ENCODE peak calls at places on chromosomes 2 and 18, in four cellular contexts. One of them, this sample, is unnamed. For H3K4me1, the result is how much of the 10 kb centered on the place peaks cover.

GRCh38 chr2:128590309-128591021 is 271.8 kb upstream of the HS6ST1 start:
- DNase-seq in fibroblast of lung: no peak
- DNase-seq in psoas muscle: no peak
- DNase-seq in PC-9: no peak
- DNase-seq in this sample: no peak

GRCh38 chr2:186709529-186710455 is 15.9 kb downstream of the FAM171B start:
- DNase-seq in fibroblast of lung: no peak
- DNase-seq in psoas muscle: no peak
- DNase-seq in PC-9: no peak
- DNase-seq in this sample: no peak

GRCh38 chr2:37654932-37655331 is 16.5 kb downstream of the CDC42EP3 start:
- DNase-seq in fibroblast of lung: no peak
- DNase-seq in psoas muscle: no peak
- DNase-seq in PC-9: no peak
- DNase-seq in this sample: no peak

GRCh38 chr2:98013407-98014042 is 17.8 kb upstream of the TMEM131 start:
- DNase-seq in fibroblast of lung: peak
- DNase-seq in psoas muscle: no peak
- DNase-seq in PC-9: no peak
- DNase-seq in this sample: no peak

GRCh38 chr2:111185496-111186022 is 64.8 kb downstream of the BCL2L11 start:
- DNase-seq in fibroblast of lung: no peak
- DNase-seq in psoas muscle: no peak
- DNase-seq in PC-9: no peak
- DNase-seq in this sample: no peak

GRCh38 chr2:205739618-205740017 is 57.3 kb downstream of the NRP2 start:
- DNase-seq in fibroblast of lung: no peak
- DNase-seq in psoas muscle: no peak
- DNase-seq in PC-9: no peak
- DNase-seq in this sample: no peak

GRCh38 chr18:77170850-77171410 is 38.3 kb upstream of the MBP start:
- DNase-seq in fibroblast of lung: no peak
- DNase-seq in psoas muscle: no peak
- DNase-seq in PC-9: no peak
- DNase-seq in this sample: no peak

GRCh38 chr2:142983174-142983573 is 105.7 kb downstream of the KYNU start:
- DNase-seq in fibroblast of lung: no peak
- DNase-seq in psoas muscle: no peak
- DNase-seq in PC-9: no peak
- DNase-seq in this sample: no peak

GRCh38 chr18:2850816-2851215 is 4.0 kb downstream of the EMILIN2 start:
- DNase-seq in fibroblast of lung: no peak
- DNase-seq in psoas muscle: no peak
- DNase-seq in PC-9: no peak
- DNase-seq in this sample: no peak

GRCh38 chr2:72098935-72099334 is 48.7 kb downstream of the CYP26B1 start:
- DNase-seq in fibroblast of lung: no peak
- DNase-seq in psoas muscle: no peak
- DNase-seq in PC-9: no peak
- DNase-seq in this sample: no peak

GRCh38 chr2:600542-601386 is 76.4 kb downstream of the TMEM18 start:
- DNase-seq in fibroblast of lung: no peak
- DNase-seq in psoas muscle: no peak
- DNase-seq in PC-9: no peak
- DNase-seq in this sample: no peak

GRCh38 chr2:196961889-196962288 is 35.4 kb upstream of the PGAP1 start:
- DNase-seq in fibroblast of lung: no peak
- DNase-seq in psoas muscle: no peak
- DNase-seq in PC-9: no peak
- DNase-seq in this sample: no peak

GRCh38 chr18:6015364-6015763 is 120.0 kb upstream of the TMEM200C start:
- DNase-seq in fibroblast of lung: no peak
- DNase-seq in psoas muscle: no peak
- DNase-seq in PC-9: no peak
- DNase-seq in this sample: no peak

GRCh38 chr2:106792671-106793070 is 93.3 kb downstream of the ST6GAL2 start:
- DNase-seq in fibroblast of lung: no peak
- DNase-seq in psoas muscle: no peak
- DNase-seq in PC-9: no peak
- DNase-seq in this sample: no peak

GRCh38 chr2:132664096-132664495 is 5.9 kb downstream of the LYPD1 start:
- DNase-seq in fibroblast of lung: no peak
- DNase-seq in psoas muscle: no peak
- DNase-seq in PC-9: no peak
- DNase-seq in this sample: no peak

GRCh38 chr18:58525517-58525916 is 103.4 kb downstream of the ALPK2 start:
- DNase-seq in fibroblast of lung: peak
- DNase-seq in psoas muscle: no peak
- DNase-seq in PC-9: no peak
- DNase-seq in this sample: no peak

GRCh38 chr2:216648105-216648504 is 14.9 kb downstream of the IGFBP2 start:
- DNase-seq in fibroblast of lung: peak
- DNase-seq in psoas muscle: no peak
- DNase-seq in PC-9: no peak
- DNase-seq in this sample: no peak

GRCh38 chr2:16890081-16890480 is 224.4 kb upstream of the CYRIA start:
- DNase-seq in fibroblast of lung: no peak
- DNase-seq in psoas muscle: no peak
- DNase-seq in PC-9: no peak
- DNase-seq in this sample: no peak

GRCh38 chr18:23114911-23115310 is 20.4 kb upstream of the CABLES1 start:
- DNase-seq in fibroblast of lung: peak
- DNase-seq in psoas muscle: no peak
- DNase-seq in PC-9: no peak
- DNase-seq in this sample: no peak

GRCh38 chr2:120779781-120780283 is 44.2 kb downstream of the GLI2 start:
- DNase-seq in fibroblast of lung: peak
- DNase-seq in psoas muscle: no peak
- DNase-seq in PC-9: peak
- DNase-seq in this sample: no peak

GRCh38 chr2:88016948-88017779 is 817 bp upstream of the RNU2-63P start:
- DNase-seq in fibroblast of lung: no peak
- DNase-seq in psoas muscle: peak
- DNase-seq in PC-9: no peak
- DNase-seq in this sample: no peak

GRCh38 chr2:7019191-7019590 is 102.0 kb downstream of the RNF144A start:
- DNase-seq in fibroblast of lung: no peak
- DNase-seq in psoas muscle: no peak
- DNase-seq in PC-9: no peak
- DNase-seq in this sample: no peak
- H3K4me1 ChIP-seq in fibroblast of lung: under half
- H3K4me1 ChIP-seq in psoas muscle: half or more
- H3K4me1 ChIP-seq in PC-9: under half
- H3K4me1 ChIP-seq in this sample: under half

GRCh38 chr2:109322111-109322510 is 193.1 kb downstream of the SH3RF3 start:
- DNase-seq in fibroblast of lung: peak
- DNase-seq in psoas muscle: peak
- DNase-seq in PC-9: no peak
- DNase-seq in this sample: no peak

GRCh38 chr2:109322646-109323045 is 193.6 kb downstream of the SH3RF3 start:
- DNase-seq in fibroblast of lung: no peak
- DNase-seq in psoas muscle: no peak
- DNase-seq in PC-9: no peak
- DNase-seq in this sample: no peak

GRCh38 chr2:109326306-109326705 is 197.3 kb downstream of the SH3RF3 start:
- DNase-seq in fibroblast of lung: no peak
- DNase-seq in psoas muscle: no peak
- DNase-seq in PC-9: no peak
- DNase-seq in this sample: no peak

GRCh38 chr2:109325570-109325969 is 196.6 kb downstream of the SH3RF3 start:
- DNase-seq in fibroblast of lung: no peak
- DNase-seq in psoas muscle: no peak
- DNase-seq in PC-9: no peak
- DNase-seq in this sample: no peak

GRCh38 chr2:109324859-109325258 is 195.9 kb downstream of the SH3RF3 start:
- DNase-seq in fibroblast of lung: peak
- DNase-seq in psoas muscle: peak
- DNase-seq in PC-9: peak
- DNase-seq in this sample: no peak
- H3K4me1 ChIP-seq in fibroblast of lung: under half
- H3K4me1 ChIP-seq in psoas muscle: under half
- H3K4me1 ChIP-seq in PC-9: under half
- H3K4me1 ChIP-seq in this sample: under half

DNA sequence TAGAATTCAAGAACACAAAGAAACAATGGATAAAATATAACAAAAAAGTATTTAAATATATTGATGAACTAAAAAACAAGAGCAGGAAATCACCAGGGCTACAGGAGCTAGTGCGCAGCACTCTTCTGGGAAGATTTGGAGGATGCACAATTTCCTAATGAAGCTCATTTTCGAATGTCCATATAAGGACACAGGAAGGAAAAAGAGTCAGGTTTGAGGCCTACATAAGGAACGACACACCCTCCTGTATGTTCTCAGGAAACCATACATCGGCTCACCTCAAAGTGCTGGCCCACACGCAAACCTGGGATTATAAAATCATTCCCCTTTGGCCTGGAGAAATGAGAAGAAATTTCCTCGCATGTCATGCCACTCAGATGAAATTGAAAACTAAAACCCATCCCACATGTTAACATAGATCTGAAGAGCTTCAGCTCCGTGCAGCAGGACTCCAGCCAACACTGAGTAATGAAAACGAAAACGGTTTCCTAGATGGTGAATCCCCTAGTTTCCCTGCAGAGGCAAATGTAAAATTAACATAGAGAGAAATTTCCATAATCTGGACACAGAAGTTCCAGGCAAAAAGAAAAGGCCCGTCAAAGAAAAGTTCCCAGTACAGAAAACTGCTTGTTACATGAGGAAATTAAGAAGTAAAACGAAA is 825.8 kb downstream of the SOCS6 start:
- DNase-seq in fibroblast of lung: no peak
- DNase-seq in psoas muscle: no peak
- DNase-seq in PC-9: no peak
- DNase-seq in this sample: no peak
- H3K4me1 ChIP-seq in fibroblast of lung: under half
- H3K4me1 ChIP-seq in psoas muscle: under half
- H3K4me1 ChIP-seq in PC-9: under half
- H3K4me1 ChIP-seq in this sample: under half

GRCh38 chr2:237746302-237747080 is 52.1 kb upstream of the RBM44 start:
- DNase-seq in fibroblast of lung: no peak
- DNase-seq in psoas muscle: no peak
- DNase-seq in PC-9: no peak
- DNase-seq in this sample: no peak

GRCh38 chr2:237747189-237747588 is 51.4 kb upstream of the RBM44 start:
- DNase-seq in fibroblast of lung: no peak
- DNase-seq in psoas muscle: no peak
- DNase-seq in PC-9: no peak
- DNase-seq in this sample: no peak

GRCh38 chr2:237752761-237753165 is 45.8 kb upstream of the RBM44 start:
- DNase-seq in fibroblast of lung: no peak
- DNase-seq in psoas muscle: no peak
- DNase-seq in PC-9: no peak
- DNase-seq in this sample: no peak

GRCh38 chr2:237749961-237750360 is 48.6 kb upstream of the RBM44 start:
- DNase-seq in fibroblast of lung: no peak
- DNase-seq in psoas muscle: no peak
- DNase-seq in PC-9: no peak
- DNase-seq in this sample: no peak

DNA sequence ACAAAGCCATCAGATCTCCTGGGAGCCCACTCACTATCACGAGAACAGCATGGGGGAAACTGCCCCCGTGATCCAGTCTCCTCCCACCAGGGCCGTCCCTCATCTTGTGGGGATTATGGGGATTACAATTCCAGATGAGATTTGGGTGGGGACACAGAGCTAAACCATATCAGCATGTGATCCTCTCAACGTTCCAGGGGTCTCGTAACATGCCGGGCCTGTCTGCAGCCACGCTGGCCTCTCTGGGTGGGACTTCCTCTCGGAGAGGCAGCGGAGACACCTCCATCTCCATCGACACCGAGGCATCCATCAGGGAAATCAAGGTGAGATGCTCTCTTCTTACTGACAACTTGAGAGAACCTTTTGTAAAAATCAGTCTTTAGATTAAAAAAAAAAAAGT is 49.6 kb upstream of the RBM44 start:
- DNase-seq in fibroblast of lung: no peak
- DNase-seq in psoas muscle: no peak
- DNase-seq in PC-9: no peak
- DNase-seq in this sample: no peak
- H3K4me1 ChIP-seq in fibroblast of lung: under half
- H3K4me1 ChIP-seq in psoas muscle: under half
- H3K4me1 ChIP-seq in PC-9: under half
- H3K4me1 ChIP-seq in this sample: under half

GRCh38 chr18:13605477-13605876 is 120.9 kb downstream of the FAM210A start:
- DNase-seq in fibroblast of lung: no peak
- DNase-seq in psoas muscle: no peak
- DNase-seq in PC-9: no peak
- DNase-seq in this sample: no peak
- H3K4me1 ChIP-seq in fibroblast of lung: under half
- H3K4me1 ChIP-seq in psoas muscle: under half
- H3K4me1 ChIP-seq in PC-9: under half
- H3K4me1 ChIP-seq in this sample: under half

GRCh38 chr2:6644261-6644660 is 221.4 kb downstream of the CMPK2 start:
- DNase-seq in fibroblast of lung: peak
- DNase-seq in psoas muscle: no peak
- DNase-seq in PC-9: no peak
- DNase-seq in this sample: no peak
- H3K4me1 ChIP-seq in fibroblast of lung: under half
- H3K4me1 ChIP-seq in psoas muscle: under half
- H3K4me1 ChIP-seq in PC-9: under half
- H3K4me1 ChIP-seq in this sample: under half

DNA sequence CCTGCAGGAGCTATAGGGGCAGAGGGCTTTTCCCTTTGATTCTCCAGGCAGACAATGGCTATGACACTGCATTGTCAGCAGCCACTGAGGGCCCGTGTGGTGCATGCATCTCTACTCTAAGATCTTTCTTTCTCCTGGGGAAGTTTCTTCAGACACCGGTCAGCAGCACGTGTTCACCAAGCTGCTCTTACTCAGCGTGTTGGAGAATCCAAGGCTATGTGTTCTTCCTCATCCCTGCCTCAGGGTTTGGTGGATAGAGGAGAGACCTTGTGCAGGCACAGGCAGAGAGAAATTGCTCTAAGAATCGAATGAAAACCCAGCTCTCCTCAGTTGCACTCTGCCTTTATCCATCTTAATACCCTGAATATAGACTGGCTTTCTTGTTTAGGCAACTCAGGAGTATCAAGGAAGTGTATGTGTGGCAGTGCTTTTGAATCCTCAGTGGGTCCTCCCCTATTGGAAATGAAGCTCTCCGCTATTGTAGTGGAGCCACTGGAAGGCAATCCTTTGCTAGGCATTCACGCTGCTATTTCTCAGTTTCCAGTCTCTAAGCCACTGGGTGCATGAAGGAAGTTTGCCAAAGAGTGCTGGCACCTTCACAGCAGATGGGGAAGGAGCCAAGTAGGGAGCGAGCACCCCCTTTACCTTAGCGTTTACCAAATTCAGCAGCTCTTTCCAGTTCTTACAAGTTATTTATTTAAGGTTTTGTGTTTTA is 86.9 kb upstream of the EML6 start:
- DNase-seq in fibroblast of lung: no peak
- DNase-seq in psoas muscle: no peak
- DNase-seq in PC-9: no peak
- DNase-seq in this sample: no peak
- H3K4me1 ChIP-seq in fibroblast of lung: under half
- H3K4me1 ChIP-seq in psoas muscle: under half
- H3K4me1 ChIP-seq in PC-9: under half
- H3K4me1 ChIP-seq in this sample: under half

This sample was measured in CD8-positive, alpha-beta memory T cell.